ENCODE peak calls at places on chromosomes 1 and 21, in ten cellular contexts. One of them, this sample, is unnamed.

GRCh38 chr1:226827458-226827857 is 43.0 kb upstream of the PSEN2 start:
- DNase-seq in esophagus muscularis mucosa: peak
- DNase-seq in GM12878: no peak
- DNase-seq in tibial nerve: peak
- DNase-seq in breast epithelium: peak
- DNase-seq in A549: no peak
- DNase-seq in stomach: peak
- DNase-seq in K562: peak
- DNase-seq in endothelial cell of umbilical vein: no peak
- DNase-seq in spleen: no peak
- DNase-seq in this sample: peak

GRCh38 chr1:27504588-27505419 is 14.8 kb upstream of the WASF2 start:
- DNase-seq in esophagus muscularis mucosa: no peak
- DNase-seq in GM12878: no peak
- DNase-seq in tibial nerve: peak
- DNase-seq in breast epithelium: peak
- DNase-seq in A549: no peak
- DNase-seq in stomach: peak
- DNase-seq in K562: peak
- DNase-seq in endothelial cell of umbilical vein: no peak
- DNase-seq in spleen: peak
- DNase-seq in this sample: peak

GRCh38 chr1:221392453-221392852 is 349.4 kb downstream of the DUSP10 start:
- DNase-seq in esophagus muscularis mucosa: no peak
- DNase-seq in GM12878: no peak
- DNase-seq in tibial nerve: peak
- DNase-seq in breast epithelium: peak
- DNase-seq in A549: no peak
- DNase-seq in stomach: no peak
- DNase-seq in K562: no peak
- DNase-seq in endothelial cell of umbilical vein: peak
- DNase-seq in spleen: no peak
- DNase-seq in this sample: no peak

GRCh38 chr1:30407862-30408580 is 315.4 kb downstream of the MATN1 start:
- DNase-seq in esophagus muscularis mucosa: peak
- DNase-seq in GM12878: no peak
- DNase-seq in tibial nerve: no peak
- DNase-seq in breast epithelium: no peak
- DNase-seq in A549: no peak
- DNase-seq in stomach: peak
- DNase-seq in K562: no peak
- DNase-seq in endothelial cell of umbilical vein: no peak
- DNase-seq in spleen: peak
- DNase-seq in this sample: no peak

GRCh38 chr1:6025269-6026094 is 20.2 kb upstream of the KCNAB2 start:
- DNase-seq in esophagus muscularis mucosa: no peak
- DNase-seq in GM12878: no peak
- DNase-seq in tibial nerve: no peak
- DNase-seq in breast epithelium: peak
- DNase-seq in A549: no peak
- DNase-seq in stomach: no peak
- DNase-seq in K562: no peak
- DNase-seq in endothelial cell of umbilical vein: no peak
- DNase-seq in spleen: peak
- DNase-seq in this sample: peak

GRCh38 chr1:194297999-194298598 is 1111.7 kb upstream of the B3GALT2 start:
- DNase-seq in esophagus muscularis mucosa: no peak
- DNase-seq in GM12878: no peak
- DNase-seq in tibial nerve: no peak
- DNase-seq in breast epithelium: no peak
- DNase-seq in A549: no peak
- DNase-seq in stomach: no peak
- DNase-seq in K562: no peak
- DNase-seq in endothelial cell of umbilical vein: no peak
- DNase-seq in spleen: no peak
- DNase-seq in this sample: no peak

GRCh38 chr1:203342192-203342940 is 8.6 kb downstream of the FMOD start:
- DNase-seq in esophagus muscularis mucosa: no peak
- DNase-seq in GM12878: no peak
- DNase-seq in tibial nerve: no peak
- DNase-seq in breast epithelium: no peak
- DNase-seq in A549: peak
- DNase-seq in stomach: peak
- DNase-seq in K562: peak
- DNase-seq in endothelial cell of umbilical vein: peak
- DNase-seq in spleen: no peak
- DNase-seq in this sample: peak

GRCh38 chr1:220198186-220199005 is 73.9 kb downstream of the RAB3GAP2 start:
- DNase-seq in esophagus muscularis mucosa: no peak
- DNase-seq in GM12878: no peak
- DNase-seq in tibial nerve: no peak
- DNase-seq in breast epithelium: no peak
- DNase-seq in A549: no peak
- DNase-seq in stomach: no peak
- DNase-seq in K562: no peak
- DNase-seq in endothelial cell of umbilical vein: peak
- DNase-seq in spleen: no peak
- DNase-seq in this sample: no peak

GRCh38 chr1:60044881-60045280 is 28.7 kb downstream of the C1orf87 start:
- DNase-seq in esophagus muscularis mucosa: no peak
- DNase-seq in GM12878: no peak
- DNase-seq in tibial nerve: no peak
- DNase-seq in breast epithelium: no peak
- DNase-seq in A549: no peak
- DNase-seq in stomach: no peak
- DNase-seq in K562: no peak
- DNase-seq in endothelial cell of umbilical vein: no peak
- DNase-seq in spleen: no peak
- DNase-seq in this sample: no peak

GRCh38 chr21:15552914-15553491 is 176.8 kb upstream of the USP25 start:
- DNase-seq in esophagus muscularis mucosa: no peak
- DNase-seq in GM12878: no peak
- DNase-seq in tibial nerve: no peak
- DNase-seq in breast epithelium: no peak
- DNase-seq in A549: peak
- DNase-seq in stomach: no peak
- DNase-seq in K562: no peak
- DNase-seq in endothelial cell of umbilical vein: no peak
- DNase-seq in spleen: no peak
- DNase-seq in this sample: no peak

GRCh38 chr21:43353282-43354010 is 73.5 kb downstream of the SIK1 start:
- DNase-seq in esophagus muscularis mucosa: no peak
- DNase-seq in GM12878: no peak
- DNase-seq in tibial nerve: no peak
- DNase-seq in breast epithelium: no peak
- DNase-seq in A549: no peak
- DNase-seq in stomach: no peak
- DNase-seq in K562: no peak
- DNase-seq in endothelial cell of umbilical vein: no peak
- DNase-seq in spleen: no peak
- DNase-seq in this sample: no peak

GRCh38 chr21:42424848-42425602 is 21.3 kb downstream of the UBASH3A start:
- DNase-seq in esophagus muscularis mucosa: no peak
- DNase-seq in GM12878: no peak
- DNase-seq in tibial nerve: no peak
- DNase-seq in breast epithelium: no peak
- DNase-seq in A549: no peak
- DNase-seq in stomach: no peak
- DNase-seq in K562: no peak
- DNase-seq in endothelial cell of umbilical vein: peak
- DNase-seq in spleen: peak
- DNase-seq in this sample: no peak

GRCh38 chr1:48048064-48048463 is 50.9 kb upstream of the TRABD2B start:
- DNase-seq in esophagus muscularis mucosa: no peak
- DNase-seq in GM12878: no peak
- DNase-seq in tibial nerve: no peak
- DNase-seq in breast epithelium: no peak
- DNase-seq in A549: no peak
- DNase-seq in stomach: no peak
- DNase-seq in K562: no peak
- DNase-seq in endothelial cell of umbilical vein: no peak
- DNase-seq in spleen: no peak
- DNase-seq in this sample: peak

GRCh38 chr1:34739613-34740012 is 15.2 kb upstream of the GJB5 start:
- DNase-seq in esophagus muscularis mucosa: no peak
- DNase-seq in GM12878: no peak
- DNase-seq in tibial nerve: no peak
- DNase-seq in breast epithelium: no peak
- DNase-seq in A549: no peak
- DNase-seq in stomach: no peak
- DNase-seq in K562: no peak
- DNase-seq in endothelial cell of umbilical vein: no peak
- DNase-seq in spleen: no peak
- DNase-seq in this sample: no peak

GRCh38 chr1:47390843-47391242 is 25.2 kb upstream of the FOXE3 start:
- DNase-seq in esophagus muscularis mucosa: no peak
- DNase-seq in GM12878: no peak
- DNase-seq in tibial nerve: no peak
- DNase-seq in breast epithelium: no peak
- DNase-seq in A549: no peak
- DNase-seq in stomach: no peak
- DNase-seq in K562: no peak
- DNase-seq in endothelial cell of umbilical vein: no peak
- DNase-seq in spleen: no peak
- DNase-seq in this sample: no peak

DNA sequence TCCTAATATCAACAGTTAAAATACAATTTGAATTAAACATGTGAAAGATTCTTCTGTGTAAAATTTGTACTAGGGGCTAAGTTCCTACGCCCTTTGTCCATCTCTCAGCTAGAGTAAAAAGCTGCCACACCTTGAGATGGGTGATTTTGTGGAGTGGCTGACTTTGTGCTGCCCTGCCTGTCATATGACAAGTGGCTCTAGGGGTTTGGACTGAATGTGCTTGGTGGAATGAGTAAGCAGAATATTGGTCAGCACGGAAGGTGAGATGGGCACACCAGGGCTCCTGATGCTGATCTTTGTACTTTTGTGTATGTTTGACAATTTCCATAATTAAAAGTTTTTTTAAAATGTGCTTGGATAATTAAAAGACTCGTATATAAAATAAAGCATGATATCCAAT is 133.6 kb upstream of the SLC45A1 start:
- DNase-seq in esophagus muscularis mucosa: no peak
- DNase-seq in GM12878: no peak
- DNase-seq in tibial nerve: no peak
- DNase-seq in breast epithelium: no peak
- DNase-seq in A549: peak
- DNase-seq in stomach: no peak
- DNase-seq in K562: no peak
- DNase-seq in endothelial cell of umbilical vein: no peak
- DNase-seq in spleen: no peak
- DNase-seq in this sample: no peak
- H3K27ac ChIP-seq in esophagus muscularis mucosa: peak
- H3K27ac ChIP-seq in GM12878: no peak
- H3K27ac ChIP-seq in tibial nerve: no peak
- H3K27ac ChIP-seq in breast epithelium: no peak
- H3K27ac ChIP-seq in A549: peak
- H3K27ac ChIP-seq in stomach: peak
- H3K27ac ChIP-seq in K562: no peak
- H3K27ac ChIP-seq in endothelial cell of umbilical vein: no peak
- H3K27ac ChIP-seq in spleen: no peak
- H3K27ac ChIP-seq in this sample: no peak

DNA sequence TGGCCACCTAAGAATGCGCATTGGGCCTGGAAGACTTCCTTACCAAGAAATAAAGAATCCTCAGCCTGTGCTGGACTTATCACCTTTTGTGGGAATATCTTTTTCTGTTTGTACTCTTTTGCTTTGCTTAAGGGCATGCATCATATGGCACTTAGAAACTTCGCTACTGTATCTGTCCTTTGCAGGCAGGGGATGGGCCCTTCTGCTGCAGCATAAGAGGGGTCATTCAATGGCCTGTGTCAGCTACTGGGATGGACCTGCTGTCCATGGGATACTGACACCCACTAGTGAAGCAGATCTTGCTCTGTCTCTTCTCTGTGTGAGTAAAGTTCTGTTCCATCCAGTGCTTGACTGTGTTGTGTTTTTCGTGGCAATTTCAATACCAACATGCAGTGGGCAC is 239.0 kb upstream of the JUN start:
- DNase-seq in esophagus muscularis mucosa: no peak
- DNase-seq in GM12878: no peak
- DNase-seq in tibial nerve: no peak
- DNase-seq in breast epithelium: no peak
- DNase-seq in A549: no peak
- DNase-seq in stomach: no peak
- DNase-seq in K562: no peak
- DNase-seq in endothelial cell of umbilical vein: no peak
- DNase-seq in spleen: no peak
- DNase-seq in this sample: no peak
- H3K4me3 ChIP-seq in esophagus muscularis mucosa: no peak
- H3K4me3 ChIP-seq in GM12878: no peak
- H3K4me3 ChIP-seq in tibial nerve: no peak
- H3K4me3 ChIP-seq in breast epithelium: no peak
- H3K4me3 ChIP-seq in A549: no peak
- H3K4me3 ChIP-seq in stomach: no peak
- H3K4me3 ChIP-seq in K562: no peak
- H3K4me3 ChIP-seq in endothelial cell of umbilical vein: no peak
- H3K4me3 ChIP-seq in spleen: no peak
- H3K4me3 ChIP-seq in this sample: no peak

GRCh38 chr1:58848818-58849411 is 65.1 kb upstream of the JUN start:
- DNase-seq in esophagus muscularis mucosa: no peak
- DNase-seq in GM12878: no peak
- DNase-seq in tibial nerve: no peak
- DNase-seq in breast epithelium: peak
- DNase-seq in A549: peak
- DNase-seq in stomach: peak
- DNase-seq in K562: peak
- DNase-seq in endothelial cell of umbilical vein: peak
- DNase-seq in spleen: no peak
- DNase-seq in this sample: peak
- TF ChIP-seq POLR2A in esophagus muscularis mucosa: no peak
- TF ChIP-seq POLR2A in GM12878: no peak
- TF ChIP-seq POLR2A in tibial nerve: no peak
- TF ChIP-seq POLR2A in breast epithelium: no peak
- TF ChIP-seq POLR2A in A549: no peak
- TF ChIP-seq POLR2A in stomach: no peak
- TF ChIP-seq POLR2A in K562: no peak
- TF ChIP-seq POLR2A in endothelial cell of umbilical vein: no peak
- TF ChIP-seq POLR2A in spleen: no peak
- TF ChIP-seq POLR2A in this sample: no peak

DNA sequence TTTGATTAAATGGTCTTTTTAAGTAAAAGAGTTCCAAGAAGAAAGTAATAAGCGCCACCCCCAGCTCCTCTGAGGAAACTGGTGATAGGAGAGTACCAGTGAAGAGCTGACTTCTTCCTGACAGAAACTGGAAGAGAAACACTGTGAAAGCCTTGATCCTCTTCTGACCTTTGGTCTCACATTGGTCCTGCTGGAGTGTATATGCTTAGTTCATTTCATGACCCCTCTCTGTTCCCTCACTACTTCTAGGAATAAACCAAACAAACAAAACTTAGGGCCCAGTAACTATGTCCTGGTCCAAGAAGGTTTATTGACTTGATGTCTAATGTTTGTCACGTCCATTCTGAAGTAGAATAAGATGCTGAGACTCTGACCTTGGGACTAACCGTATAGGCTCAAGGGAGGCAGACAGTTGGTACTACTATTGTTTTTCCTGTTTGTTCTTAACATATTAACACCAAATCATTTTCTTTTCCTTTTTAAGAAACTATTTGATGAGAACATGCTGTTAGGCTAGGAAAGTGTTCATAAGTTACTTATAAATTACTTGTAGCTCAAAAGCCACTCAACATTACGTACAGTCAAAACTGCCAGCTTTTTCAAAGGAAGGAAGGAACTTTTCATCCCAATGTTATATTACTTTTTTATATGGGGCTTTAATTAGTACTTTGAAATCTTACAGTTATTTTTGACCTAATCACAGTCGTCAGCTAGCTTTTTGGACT is 57.9 kb downstream of the MIER1 start:
- DNase-seq in esophagus muscularis mucosa: no peak
- DNase-seq in GM12878: no peak
- DNase-seq in tibial nerve: no peak
- DNase-seq in breast epithelium: no peak
- DNase-seq in A549: no peak
- DNase-seq in stomach: no peak
- DNase-seq in K562: no peak
- DNase-seq in endothelial cell of umbilical vein: no peak
- DNase-seq in spleen: no peak
- DNase-seq in this sample: no peak
- H3K27ac ChIP-seq in esophagus muscularis mucosa: no peak
- H3K27ac ChIP-seq in GM12878: no peak
- H3K27ac ChIP-seq in tibial nerve: no peak
- H3K27ac ChIP-seq in breast epithelium: no peak
- H3K27ac ChIP-seq in A549: no peak
- H3K27ac ChIP-seq in stomach: no peak
- H3K27ac ChIP-seq in K562: no peak
- H3K27ac ChIP-seq in endothelial cell of umbilical vein: no peak
- H3K27ac ChIP-seq in spleen: peak
- H3K27ac ChIP-seq in this sample: no peak

This sample was measured in heart left ventricle.